ENCODE peak calls at places on chromosomes 5 and 9, in ten cellular contexts. One of them, this sample, is unnamed.

GRCh38 chr5:32387176-32387575 is 57.4 kb downstream of the ZFR start:
- DNase-seq in endothelial cell: no peak
- DNase-seq in HuH-7: no peak
- DNase-seq in ureter: no peak
- DNase-seq in KG1: no peak
- DNase-seq in GOT3: no peak
- DNase-seq in stimulated activated CD8-positive, alpha-beta memory T cell treated with anti-CD3 and anti-CD28 coated beads, Interleukin-7, amount 100 ng/mL, for 24 hours: no peak
- DNase-seq in bronchial epithelial cell: no peak
- DNase-seq in GM10248: no peak
- DNase-seq in HT1080: no peak
- DNase-seq in this sample: no peak

GRCh38 chr5:61202213-61202612 is 39.9 kb upstream of the SMIM15 start:
- DNase-seq in endothelial cell: no peak
- DNase-seq in HuH-7: no peak
- DNase-seq in ureter: no peak
- DNase-seq in KG1: no peak
- DNase-seq in GOT3: no peak
- DNase-seq in stimulated activated CD8-positive, alpha-beta memory T cell treated with anti-CD3 and anti-CD28 coated beads, Interleukin-7, amount 100 ng/mL, for 24 hours: no peak
- DNase-seq in bronchial epithelial cell: no peak
- DNase-seq in GM10248: peak
- DNase-seq in HT1080: no peak
- DNase-seq in this sample: no peak

GRCh38 chr5:96627792-96628191 is 34.4 kb upstream of the CAST start:
- DNase-seq in endothelial cell: no peak
- DNase-seq in HuH-7: peak
- DNase-seq in ureter: no peak
- DNase-seq in KG1: no peak
- DNase-seq in GOT3: no peak
- DNase-seq in stimulated activated CD8-positive, alpha-beta memory T cell treated with anti-CD3 and anti-CD28 coated beads, Interleukin-7, amount 100 ng/mL, for 24 hours: no peak
- DNase-seq in bronchial epithelial cell: peak
- DNase-seq in GM10248: no peak
- DNase-seq in HT1080: no peak
- DNase-seq in this sample: no peak

GRCh38 chr9:75181748-75182147 is 93.4 kb downstream of the OSTF1 start:
- DNase-seq in endothelial cell: no peak
- DNase-seq in HuH-7: no peak
- DNase-seq in ureter: no peak
- DNase-seq in KG1: no peak
- DNase-seq in GOT3: no peak
- DNase-seq in stimulated activated CD8-positive, alpha-beta memory T cell treated with anti-CD3 and anti-CD28 coated beads, Interleukin-7, amount 100 ng/mL, for 24 hours: no peak
- DNase-seq in bronchial epithelial cell: peak
- DNase-seq in GM10248: no peak
- DNase-seq in HT1080: peak
- DNase-seq in this sample: no peak

GRCh38 chr5:56327810-56328209 is 94.7 kb upstream of the ANKRD55 start:
- DNase-seq in endothelial cell: no peak
- DNase-seq in HuH-7: no peak
- DNase-seq in ureter: no peak
- DNase-seq in KG1: no peak
- DNase-seq in GOT3: no peak
- DNase-seq in stimulated activated CD8-positive, alpha-beta memory T cell treated with anti-CD3 and anti-CD28 coated beads, Interleukin-7, amount 100 ng/mL, for 24 hours: peak
- DNase-seq in bronchial epithelial cell: no peak
- DNase-seq in GM10248: no peak
- DNase-seq in HT1080: no peak
- DNase-seq in this sample: no peak

GRCh38 chr9:135971892-135972291 is 10.7 kb upstream of the UBAC1 start:
- DNase-seq in endothelial cell: peak
- DNase-seq in HuH-7: peak
- DNase-seq in ureter: no peak
- DNase-seq in KG1: no peak
- DNase-seq in GOT3: no peak
- DNase-seq in stimulated activated CD8-positive, alpha-beta memory T cell treated with anti-CD3 and anti-CD28 coated beads, Interleukin-7, amount 100 ng/mL, for 24 hours: no peak
- DNase-seq in bronchial epithelial cell: peak
- DNase-seq in GM10248: no peak
- DNase-seq in HT1080: no peak
- DNase-seq in this sample: no peak

GRCh38 chr5:91820874-91821273 is 437.8 kb upstream of the ARRDC3 start:
- DNase-seq in endothelial cell: no peak
- DNase-seq in HuH-7: no peak
- DNase-seq in ureter: no peak
- DNase-seq in KG1: no peak
- DNase-seq in GOT3: no peak
- DNase-seq in stimulated activated CD8-positive, alpha-beta memory T cell treated with anti-CD3 and anti-CD28 coated beads, Interleukin-7, amount 100 ng/mL, for 24 hours: no peak
- DNase-seq in bronchial epithelial cell: no peak
- DNase-seq in GM10248: no peak
- DNase-seq in HT1080: no peak
- DNase-seq in this sample: no peak

GRCh38 chr5:120655828-120656435 is 191.8 kb downstream of the PRR16 start:
- DNase-seq in endothelial cell: peak
- DNase-seq in HuH-7: peak
- DNase-seq in ureter: no peak
- DNase-seq in KG1: peak
- DNase-seq in GOT3: no peak
- DNase-seq in stimulated activated CD8-positive, alpha-beta memory T cell treated with anti-CD3 and anti-CD28 coated beads, Interleukin-7, amount 100 ng/mL, for 24 hours: no peak
- DNase-seq in bronchial epithelial cell: peak
- DNase-seq in GM10248: no peak
- DNase-seq in HT1080: peak
- DNase-seq in this sample: no peak

GRCh38 chr5:514101-514485 is 10.2 kb downstream of the SLC9A3 start:
- DNase-seq in endothelial cell: no peak
- DNase-seq in HuH-7: no peak
- DNase-seq in ureter: no peak
- DNase-seq in KG1: no peak
- DNase-seq in GOT3: no peak
- DNase-seq in stimulated activated CD8-positive, alpha-beta memory T cell treated with anti-CD3 and anti-CD28 coated beads, Interleukin-7, amount 100 ng/mL, for 24 hours: no peak
- DNase-seq in bronchial epithelial cell: no peak
- DNase-seq in GM10248: no peak
- DNase-seq in HT1080: no peak
- DNase-seq in this sample: no peak

GRCh38 chr9:110769667-110770066 is 101.1 kb downstream of the MUSK start:
- DNase-seq in endothelial cell: no peak
- DNase-seq in HuH-7: no peak
- DNase-seq in ureter: no peak
- DNase-seq in KG1: no peak
- DNase-seq in GOT3: no peak
- DNase-seq in stimulated activated CD8-positive, alpha-beta memory T cell treated with anti-CD3 and anti-CD28 coated beads, Interleukin-7, amount 100 ng/mL, for 24 hours: no peak
- DNase-seq in bronchial epithelial cell: no peak
- DNase-seq in GM10248: no peak
- DNase-seq in HT1080: no peak
- DNase-seq in this sample: no peak

GRCh38 chr9:19967567-19968459 is 179.0 kb upstream of the SLC24A2 start:
- DNase-seq in endothelial cell: no peak
- DNase-seq in HuH-7: no peak
- DNase-seq in ureter: no peak
- DNase-seq in KG1: no peak
- DNase-seq in GOT3: no peak
- DNase-seq in stimulated activated CD8-positive, alpha-beta memory T cell treated with anti-CD3 and anti-CD28 coated beads, Interleukin-7, amount 100 ng/mL, for 24 hours: no peak
- DNase-seq in bronchial epithelial cell: peak
- DNase-seq in GM10248: no peak
- DNase-seq in HT1080: no peak
- DNase-seq in this sample: no peak